ENCODE peak calls at places on chromosome 15, in five cellular contexts. One of them, this sample, is unnamed.

GRCh38 chr15:93073465-93073952 is 15.5 kb downstream of the RGMA start:
- DNase-seq in lower leg skin: no peak
- DNase-seq in IMR-90: no peak
- DNase-seq in HCT116: no peak
- DNase-seq in A549: no peak
- DNase-seq in this sample: no peak

GRCh38 chr15:80568298-80568697 is 126.8 kb upstream of the ABHD17C start:
- DNase-seq in lower leg skin: no peak
- DNase-seq in IMR-90: peak; percentile 48
- DNase-seq in HCT116: no peak
- DNase-seq in A549: no peak
- DNase-seq in this sample: no peak

GRCh38 chr15:85689729-85690128 is 105.0 kb downstream of the KLHL25 start:
- DNase-seq in lower leg skin: no peak
- DNase-seq in IMR-90: peak; percentile 72
- DNase-seq in HCT116: no peak
- DNase-seq in A549: no peak
- DNase-seq in this sample: peak; percentile 63

GRCh38 chr15:90550919-90551318 is 21.2 kb downstream of the CRTC3 start:
- DNase-seq in lower leg skin: no peak
- DNase-seq in IMR-90: no peak
- DNase-seq in HCT116: no peak
- DNase-seq in A549: no peak
- DNase-seq in this sample: no peak

GRCh38 chr15:89515477-89515876 is 19.1 kb upstream of the RHCG start:
- DNase-seq in lower leg skin: no peak
- DNase-seq in IMR-90: no peak
- DNase-seq in HCT116: no peak
- DNase-seq in A549: no peak
- DNase-seq in this sample: no peak

GRCh38 chr15:96121521-96121920 is 209.0 kb upstream of the NR2F2 start:
- DNase-seq in lower leg skin: no peak
- DNase-seq in IMR-90: peak; percentile 49
- DNase-seq in HCT116: no peak
- DNase-seq in A549: no peak
- DNase-seq in this sample: no peak

GRCh38 chr15:35693286-35693685 is 147.3 kb upstream of the DPH6 start:
- DNase-seq in lower leg skin: no peak
- DNase-seq in IMR-90: peak; percentile 61
- DNase-seq in HCT116: no peak
- DNase-seq in A549: no peak
- DNase-seq in this sample: no peak

GRCh38 chr15:44427756-44428724 is 611 bp downstream of the CTDSPL2 start:
- DNase-seq in lower leg skin: no peak
- DNase-seq in IMR-90: peak; percentile 65
- DNase-seq in HCT116: peak; percentile 21
- DNase-seq in A549: peak; percentile 15
- DNase-seq in this sample: no peak

GRCh38 chr15:76177491-76178040 is 117.8 kb downstream of the TMEM266 start:
- DNase-seq in lower leg skin: peak; percentile 81
- DNase-seq in IMR-90: peak; percentile 17
- DNase-seq in HCT116: no peak
- DNase-seq in A549: peak; percentile 52
- DNase-seq in this sample: no peak

GRCh38 chr15:96477227-96477626 is 146.7 kb downstream of the NR2F2 start:
- DNase-seq in lower leg skin: no peak
- DNase-seq in IMR-90: no peak
- DNase-seq in HCT116: no peak
- DNase-seq in A549: no peak
- DNase-seq in this sample: no peak

GRCh38 chr15:64343841-64344240 is 12.1 kb downstream of the CSNK1G1 start:
- DNase-seq in lower leg skin: no peak
- DNase-seq in IMR-90: peak; percentile 64
- DNase-seq in HCT116: no peak
- DNase-seq in A549: no peak
- DNase-seq in this sample: no peak

GRCh38 chr15:68271854-68272471 is 5.6 kb upstream of the FEM1B start:
- DNase-seq in lower leg skin: peak; percentile 75
- DNase-seq in IMR-90: peak; percentile 92
- DNase-seq in HCT116: peak; percentile 80
- DNase-seq in A549: peak; percentile 77
- DNase-seq in this sample: peak; percentile 32
- TF ChIP-seq POLR2A in lower leg skin: no peak
- TF ChIP-seq POLR2A in IMR-90: no peak
- TF ChIP-seq POLR2A in HCT116: no peak
- TF ChIP-seq POLR2A in A549: peak; percentile 16
- TF ChIP-seq POLR2A in this sample: no peak

DNA sequence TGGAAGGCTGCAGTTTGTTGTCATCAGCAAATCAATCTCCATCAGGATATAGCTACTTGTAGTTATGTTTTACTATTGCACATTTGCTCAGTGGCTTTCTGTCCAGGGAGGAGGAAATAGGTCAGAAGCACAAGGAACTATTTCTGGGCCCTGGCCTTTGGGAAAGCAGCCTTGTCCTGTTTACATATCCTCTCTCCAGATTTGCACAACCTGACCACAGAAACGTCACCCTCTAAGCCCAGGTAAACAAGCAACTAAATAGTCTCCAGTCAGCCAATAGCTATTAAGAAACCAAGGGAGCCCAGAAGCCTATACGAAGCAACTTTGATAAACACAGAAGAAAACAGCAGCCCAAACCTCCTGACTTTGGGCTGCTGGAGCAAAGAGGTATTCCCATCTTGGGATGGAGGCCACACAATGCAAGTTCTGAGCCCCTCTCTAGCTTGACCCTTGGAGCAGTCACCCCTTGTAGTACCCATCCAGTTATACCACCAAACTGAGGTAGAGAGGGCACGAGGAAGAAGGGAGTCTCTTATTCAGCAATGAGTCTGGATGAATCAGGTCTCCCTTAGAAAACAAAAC is 2.3 kb upstream of the FEM1B start:
- DNase-seq in lower leg skin: no peak
- DNase-seq in IMR-90: peak; percentile 88
- DNase-seq in HCT116: no peak
- DNase-seq in A549: no peak
- DNase-seq in this sample: no peak
- TF ChIP-seq POLR2A in lower leg skin: no peak
- TF ChIP-seq POLR2A in IMR-90: no peak
- TF ChIP-seq POLR2A in HCT116: no peak
- TF ChIP-seq POLR2A in A549: no peak
- TF ChIP-seq POLR2A in this sample: no peak

DNA sequence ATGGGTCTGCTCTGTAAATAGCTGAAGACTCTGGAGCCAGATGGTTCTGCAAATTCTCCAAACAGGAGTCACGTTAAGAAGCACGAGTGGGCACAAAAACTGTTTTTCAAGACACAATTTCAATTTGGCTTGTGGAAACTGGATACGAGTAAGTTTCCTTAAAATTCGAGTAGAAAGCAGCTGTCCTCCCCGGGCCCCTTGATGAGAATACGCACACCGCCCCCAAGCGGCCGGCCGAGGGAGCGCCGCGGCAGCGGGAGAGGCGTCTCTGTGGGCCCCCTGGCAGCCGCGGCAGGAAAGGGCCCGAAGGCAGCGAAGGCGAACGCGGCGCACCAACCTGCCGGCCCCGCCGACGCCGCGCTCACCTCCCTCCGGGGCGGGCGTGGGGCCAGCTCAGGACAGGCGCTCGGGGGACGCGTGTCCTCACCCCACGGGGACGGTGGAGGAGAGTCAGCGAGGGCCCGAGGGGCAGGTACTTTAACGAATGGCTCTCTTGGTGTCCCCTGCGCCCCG is 706 bp upstream of the THBS1 start:
- DNase-seq in lower leg skin: peak; percentile 93
- DNase-seq in IMR-90: peak; percentile 98
- DNase-seq in HCT116: peak; percentile 63
- DNase-seq in A549: peak; percentile 54
- DNase-seq in this sample: peak; percentile 92
- TF ChIP-seq POLR2A in lower leg skin: no peak
- TF ChIP-seq POLR2A in IMR-90: no peak
- TF ChIP-seq POLR2A in HCT116: no peak
- TF ChIP-seq POLR2A in A549: no peak
- TF ChIP-seq POLR2A in this sample: no peak

DNA sequence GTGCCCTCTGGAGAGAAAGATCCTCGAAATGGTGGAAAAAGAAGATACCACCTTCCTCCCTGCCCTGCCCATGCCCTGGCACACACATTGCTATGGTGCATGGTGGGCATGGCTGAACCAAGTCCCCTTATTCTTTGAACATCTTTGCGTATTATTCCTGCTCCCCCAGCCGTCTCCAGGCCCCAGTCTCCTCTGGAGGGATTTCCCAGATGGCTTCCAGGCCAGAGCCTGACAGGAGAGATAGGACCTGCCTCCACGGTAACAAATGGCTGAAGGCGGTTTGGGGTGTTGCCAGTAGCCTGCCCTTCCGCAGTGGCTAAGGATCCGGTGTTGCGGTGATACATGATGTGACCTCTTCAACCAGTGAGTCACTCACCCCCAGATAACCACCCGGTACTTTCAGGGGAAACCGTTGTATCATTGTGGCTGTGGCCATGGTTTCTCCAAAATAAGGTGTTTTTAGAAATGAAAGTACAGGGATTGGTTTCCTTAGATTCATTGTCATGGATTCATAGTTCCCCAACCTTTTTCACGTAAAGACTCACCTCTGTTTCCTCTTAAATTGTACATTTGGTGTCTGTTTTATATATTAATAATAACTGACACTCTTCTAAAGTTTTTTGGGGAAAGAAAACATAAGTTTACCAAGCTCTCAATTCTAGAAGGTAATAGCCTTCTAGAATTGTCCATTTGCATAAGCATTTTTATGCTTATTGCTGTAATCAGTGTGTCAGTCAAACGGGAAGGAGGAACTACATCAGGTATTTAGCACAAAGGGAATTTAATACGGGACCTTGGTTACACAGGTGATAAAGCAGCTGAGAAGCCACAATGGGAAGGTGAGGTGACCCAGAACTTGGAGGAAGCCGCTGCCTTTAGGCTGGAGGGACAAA is 25.9 kb downstream of the SMAD3 start:
- DNase-seq in lower leg skin: peak; percentile 66
- DNase-seq in IMR-90: peak; percentile 99
- DNase-seq in HCT116: peak; percentile 90
- DNase-seq in A549: peak; percentile 85
- DNase-seq in this sample: no peak
- TF ChIP-seq POLR2A in lower leg skin: no peak
- TF ChIP-seq POLR2A in IMR-90: peak; percentile 38
- TF ChIP-seq POLR2A in HCT116: no peak
- TF ChIP-seq POLR2A in A549: no peak
- TF ChIP-seq POLR2A in this sample: no peak

This sample was measured in upper lobe of left lung.